ENCODE peak calls at places on chromosomes 7 and 10, in five cellular contexts. I is Calu3, G is colonic mucosa, Y is Caco-2, Z is PC-9. N is an unnamed sample.

GRCh38 chr10:11005626-11006427 is 11.8 kb upstream of the CELF2 start:
- DNase-seq in I (no peak), G (no peak), Y (no peak), Z (no peak), N (no peak)

GRCh38 chr7:73704640-73705550 is 14.6 kb downstream of the STX1A start:
- DNase-seq in I (no peak), G (no peak), Y (no peak), Z (peak), N (no peak)

GRCh38 chr10:69634759-69635425 is 4.8 kb downstream of the FAM241B start:
- DNase-seq in I (no peak), Y (peak), Z (no peak), G (no peak), N (peak)

GRCh38 chr10:79082631-79083581 is 14.1 kb downstream of the ZMIZ1 start:
- DNase-seq in Y (no peak), Z (no peak), I (no peak), G (no peak), N (no peak)

GRCh38 chr7:150910996-150911422 is 58.7 kb downstream of the AOC1 start:
- DNase-seq in G (no peak), I (no peak), Y (no peak), Z (no peak), N (no peak)

GRCh38 chr7:102431617-102432298 is 1.6 kb upstream of the ORAI2 start:
- DNase-seq in G (peak), Z (no peak), I (no peak), Y (no peak), N (peak)

GRCh38 chr7:149495785-149496641 is 1.6 kb downstream of the ZNF746 start:
- DNase-seq in Y (no peak), G (peak), I (peak), Z (no peak), N (no peak)

GRCh38 chr7:34165927-34166550 is 260.7 kb downstream of the BMPER start:
- DNase-seq in G (no peak), Z (no peak), Y (no peak), I (peak), N (no peak)

GRCh38 chr10:43140414-43140813 is 2.2 kb downstream of the CSGALNACT2 start:
- DNase-seq in G (no peak), Y (no peak), Z (peak), I (no peak), N (no peak)

GRCh38 chr10:128463991-128464755 is 337.9 kb upstream of the MKI67 start:
- DNase-seq in I (peak), Z (no peak), G (peak), Y (peak), N (peak)

GRCh38 chr7:85201209-85201608 is 14.4 kb upstream of the SEMA3D start:
- DNase-seq in Z (no peak), Y (no peak), I (no peak), G (no peak), N (no peak)

GRCh38 chr10:78817804-78818203 is 251.0 kb upstream of the ZMIZ1 start:
- DNase-seq in G (no peak), I (no peak), Z (no peak), Y (no peak), N (no peak)

GRCh38 chr10:43237631-43238446 is 29.0 kb downstream of the RASGEF1A start:
- DNase-seq in G (no peak), Z (no peak), I (no peak), Y (no peak), N (peak)

GRCh38 chr10:1048349-1048731 is 579 bp downstream of the IDI1 start:
- DNase-seq in Y (no peak), Z (no peak), I (no peak), G (no peak), N (no peak)

GRCh38 chr7:69847921-69848612 is 249.8 kb downstream of the AUTS2 start:
- DNase-seq in Z (no peak), I (no peak), G (no peak), Y (no peak), N (no peak)

GRCh38 chr7:69843653-69844052 is 245.4 kb downstream of the AUTS2 start:
- DNase-seq in I (no peak), G (no peak), Z (no peak), Y (no peak), N (no peak)

GRCh38 chr7:69844264-69844868 is 246.1 kb downstream of the AUTS2 start:
- DNase-seq in I (no peak), Y (no peak), Z (no peak), G (no peak), N (no peak)

GRCh38 chr7:69845721-69846495 is 247.6 kb downstream of the AUTS2 start:
- DNase-seq in Z (no peak), Y (no peak), G (no peak), I (no peak), N (no peak)

DNA sequence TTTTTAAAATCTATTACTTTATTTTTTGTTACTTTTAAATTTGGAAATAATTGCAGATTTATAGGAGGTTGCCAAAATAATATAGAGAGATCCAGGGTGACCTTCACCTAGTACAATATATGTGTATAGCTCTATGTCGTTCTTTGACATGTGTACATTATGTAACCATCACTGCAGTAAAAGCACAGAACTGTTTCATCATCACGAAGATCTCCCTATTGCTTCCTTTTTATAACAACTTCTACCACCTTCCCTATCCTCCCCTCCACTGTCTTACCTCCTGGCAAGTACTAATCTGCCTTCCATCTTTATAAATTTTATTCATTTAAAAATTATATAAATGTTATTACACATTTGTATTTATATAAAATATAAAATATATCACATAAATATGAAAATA is 251.0 kb downstream of the AUTS2 start:
- DNase-seq in Y (no peak), Z (no peak), I (no peak), G (no peak), N (no peak)
- TF ChIP-seq CTCF in Y (no peak), Z (no peak), I (no peak), G (no peak), N (no peak)

DNA sequence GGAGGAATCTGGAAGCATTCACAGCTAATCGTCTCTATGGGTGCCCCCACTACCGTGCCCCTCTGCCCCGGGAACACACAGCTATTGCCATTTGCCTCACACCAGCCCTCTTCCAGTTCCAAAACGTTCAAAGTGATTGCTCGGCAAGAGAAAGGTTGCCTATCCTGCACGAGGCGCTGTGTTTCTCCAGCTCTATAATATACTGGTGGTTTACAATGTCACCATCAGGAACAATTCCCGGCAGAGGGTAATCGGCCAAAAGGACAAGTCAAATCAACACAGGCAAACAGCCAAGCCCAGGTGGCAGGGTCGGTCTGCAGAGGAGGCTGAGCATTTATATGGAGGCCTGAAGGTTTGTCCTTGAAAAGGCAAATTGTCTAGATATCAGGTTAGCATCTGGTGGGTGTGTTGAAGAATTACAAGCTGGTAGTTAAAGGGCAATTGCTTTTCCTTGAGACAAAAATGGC is 29.2 kb upstream of the TNS3 start:
- DNase-seq in Y (no peak), Z (no peak), I (no peak), G (peak), N (no peak)
- TF ChIP-seq CTCF in Y (no peak), Z (no peak), I (no peak), G (no peak), N (no peak)

DNA sequence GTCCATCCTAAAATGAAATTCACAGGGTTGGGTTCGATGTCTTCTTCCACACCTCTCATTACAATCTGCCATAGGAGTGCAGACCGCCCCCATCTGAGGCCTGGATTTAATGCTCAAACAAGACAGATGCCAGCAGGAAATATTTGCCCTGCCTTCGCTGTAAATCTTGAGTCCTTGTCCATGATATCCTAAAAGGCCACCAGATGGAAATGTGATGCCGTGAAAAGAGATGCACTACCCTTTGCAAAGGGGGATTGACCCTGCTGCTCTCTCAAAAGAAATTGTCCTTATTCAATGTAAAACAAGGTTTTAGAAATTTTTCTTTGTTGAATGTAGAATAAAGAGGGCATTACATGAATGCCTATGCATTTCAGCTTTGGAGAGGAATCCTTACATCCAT is 37.5 kb downstream of the AGAP4 start:
- DNase-seq in Y (no peak), G (no peak), Z (no peak), I (no peak), N (peak)
- TF ChIP-seq CTCF in Y (no peak), G (no peak), Z (peak), I (no peak), N (peak)

DNA sequence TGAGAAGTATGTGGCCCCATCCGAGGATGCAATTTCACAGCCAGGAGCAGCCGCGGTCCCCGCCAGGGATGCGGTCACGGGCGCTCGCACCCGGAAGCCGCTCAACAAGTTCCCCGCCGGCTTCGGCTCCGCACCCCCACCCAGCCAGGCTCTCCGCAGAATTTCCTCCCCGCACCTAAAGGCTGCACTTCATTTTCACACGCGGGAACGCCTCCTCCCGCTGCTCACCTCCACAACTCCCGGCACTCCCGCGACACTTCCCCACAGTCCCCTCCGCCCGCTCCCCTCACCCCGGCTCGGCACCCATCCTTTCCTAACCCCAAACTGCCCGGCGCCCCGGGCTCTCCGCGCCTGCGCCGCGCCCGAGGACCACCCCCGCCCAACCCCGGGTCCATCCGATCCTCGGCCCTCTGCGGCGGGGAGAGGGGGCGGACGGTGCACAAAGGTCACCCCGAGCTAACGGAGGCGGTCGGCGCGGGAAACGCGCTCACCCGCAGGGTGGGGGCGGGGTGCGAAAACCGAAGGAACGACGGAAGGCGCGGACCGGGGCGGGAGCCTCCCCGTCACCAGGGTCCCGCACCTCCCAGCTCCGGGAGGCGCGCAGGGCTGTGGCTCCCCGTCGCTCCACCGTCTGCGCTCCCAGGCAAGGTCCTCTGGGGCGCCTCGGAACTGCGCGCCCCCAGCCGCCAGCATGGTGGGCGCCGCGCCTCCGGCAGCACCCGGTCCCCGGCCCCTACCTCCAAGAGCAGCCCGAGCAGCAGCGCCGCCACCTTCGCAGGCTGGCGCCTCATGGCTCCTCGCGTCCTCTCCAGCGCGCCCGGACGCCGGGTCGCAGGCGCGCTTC is 546 bp downstream of the VOPP1 start:
- DNase-seq in G (peak), Z (peak), Y (peak), I (peak), N (peak)
- TF ChIP-seq CTCF in G (no peak), Z (no peak), Y (peak), I (peak), N (no peak)